ENCODE peak calls at places on chromosomes 7 and 10, in five cellular contexts. L, E, G, W and H are unnamed samples.

GRCh38 chr10:14562615-14563214 is 212.0 kb downstream of the FAM107B start:
- DNase-seq in L (no peak), E (no peak), G (no peak), W (no peak), H (no peak)

GRCh38 chr10:89389254-89389653 is 3.2 kb upstream of the IFIT1 start:
- DNase-seq in L (no peak), E (peak; percentile 69), G (no peak), W (no peak), H (no peak)

GRCh38 chr7:81887098-81887497 is 117.3 kb upstream of the HGF start:
- DNase-seq in L (no peak), E (peak; percentile 11), G (no peak), W (no peak), H (no peak)

GRCh38 chr10:100624298-100624697 is 88.6 kb downstream of the HIF1AN start:
- DNase-seq in L (no peak), E (no peak), G (no peak), W (no peak), H (no peak)

GRCh38 chr10:75049316-75050285 is 61.9 kb upstream of the SAMD8 start:
- DNase-seq in L (no peak), E (no peak), G (no peak), W (no peak), H (peak; percentile 43)

GRCh38 chr7:519429-519973 is at the start of gene PDGFA:
- DNase-seq in L (no peak), E (peak; percentile 58), G (no peak), W (no peak), H (no peak)

GRCh38 chr10:106795619-106796018 is 368.9 kb downstream of the SORCS1 start:
- DNase-seq in L (no peak), E (peak; percentile 7), G (no peak), W (peak; percentile 43), H (no peak)

GRCh38 chr7:93813514-93813913 is 77.0 kb downstream of the TFPI2 start:
- DNase-seq in L (no peak), E (no peak), G (no peak), W (no peak), H (no peak)

GRCh38 chr10:98748298-98748697 is 301.6 kb upstream of the HPS1 start:
- DNase-seq in L (no peak), E (peak; percentile 26), G (no peak), W (peak; percentile 47), H (no peak)

GRCh38 chr10:4315529-4315928 is 510.5 kb upstream of the AKR1E2 start:
- DNase-seq in L (peak; percentile 66), E (peak; percentile 85), G (no peak), W (no peak), H (peak; percentile 51)

GRCh38 chr7:34653787-34654186 is 4.2 kb upstream of the NPSR1 start:
- DNase-seq in L (no peak), E (no peak), G (no peak), W (no peak), H (no peak)

GRCh38 chr7:46165281-46165680 is 244.2 kb upstream of the IGFBP3 start:
- DNase-seq in L (no peak), E (no peak), G (no peak), W (no peak), H (no peak)

GRCh38 chr10:96170212-96170611 is 40.1 kb downstream of the ZNF518A start:
- DNase-seq in L (no peak), E (no peak), G (no peak), W (no peak), H (no peak)

GRCh38 chr7:70738486-70738885 is 393.5 kb upstream of the GALNT17 start:
- DNase-seq in L (no peak), E (no peak), G (no peak), W (no peak), H (no peak)
- TF ChIP-seq CTCF in L (no peak), E (no peak), G (no peak), W (no peak), H (no peak)

GRCh38 chr10:11934262-11934661 is 108.3 kb downstream of the UPF2 start:
- DNase-seq in L (no peak), E (peak; percentile 27), G (no peak), W (no peak), H (no peak)
- TF ChIP-seq CTCF in L (no peak), E (no peak), G (no peak), W (no peak), H (no peak)

DNA sequence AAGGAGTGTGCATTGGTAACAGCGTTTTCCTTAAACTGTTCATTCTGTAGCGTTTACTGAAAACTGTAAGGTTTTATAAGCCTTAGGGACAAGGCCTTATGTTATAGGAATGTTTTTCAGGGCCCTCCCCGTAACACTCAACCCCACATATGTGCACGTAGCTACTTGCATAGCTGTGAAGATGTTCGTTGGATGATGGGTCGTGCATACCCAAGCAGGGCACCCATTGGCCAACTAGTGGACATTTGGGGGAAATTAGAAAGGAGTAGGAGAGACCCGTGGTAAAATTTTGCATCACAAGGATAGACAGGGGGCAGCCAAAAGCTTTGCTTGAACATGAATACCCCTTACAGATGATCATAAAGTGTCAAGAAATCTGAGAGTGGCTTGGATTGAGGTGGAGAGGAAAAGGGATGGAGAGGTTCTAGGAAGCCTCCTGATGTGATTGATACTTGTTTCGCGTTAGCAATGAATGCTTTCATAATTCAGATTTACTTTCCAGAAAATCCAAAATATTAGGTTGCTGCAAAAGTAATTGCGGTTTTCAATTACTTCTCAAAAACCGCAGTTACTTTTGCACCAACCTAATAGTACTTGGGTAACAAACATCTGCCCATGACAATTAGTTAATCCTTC is 878 bp downstream of the SEC61A2 start:
- DNase-seq in L (peak; percentile 5), E (peak; percentile 81), G (no peak), W (peak; percentile 36), H (peak; percentile 30)
- TF ChIP-seq CTCF in L (peak; percentile 39), E (peak; percentile 63), G (peak; percentile 72), W (no peak), H (peak; percentile 42)

DNA sequence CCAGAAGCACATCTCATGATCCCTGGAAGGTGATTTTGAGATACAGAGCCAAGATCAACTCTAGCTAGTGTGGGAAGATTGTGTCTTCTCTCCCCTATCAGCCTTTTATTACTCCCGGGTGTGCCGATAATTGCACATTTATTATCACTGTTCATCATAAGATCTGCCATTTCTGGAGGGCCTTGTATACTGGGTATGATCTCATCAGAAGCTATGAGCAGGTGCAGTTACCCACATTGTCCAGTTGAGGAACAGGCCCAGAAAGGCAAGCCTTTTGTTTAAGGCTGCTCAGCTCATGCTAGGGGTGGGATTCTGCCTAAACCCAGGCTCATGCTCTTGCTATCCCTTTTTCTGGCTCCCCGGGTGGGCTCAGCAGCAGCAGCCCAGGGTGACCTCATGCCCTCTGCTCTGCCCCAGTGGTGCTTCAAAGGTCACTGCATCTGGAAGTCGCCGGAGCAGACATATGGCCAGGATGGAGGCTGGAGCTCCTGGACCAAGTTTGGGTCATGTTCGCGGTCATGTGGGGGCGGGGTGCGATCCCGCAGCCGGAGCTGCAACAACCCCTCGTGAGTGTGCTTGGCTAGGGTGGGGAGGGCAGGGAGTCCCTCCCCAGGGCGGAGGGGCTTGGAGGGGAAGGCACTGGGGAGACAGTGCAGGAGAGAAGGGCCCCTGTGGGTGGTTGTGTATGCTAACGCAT is 46.6 kb downstream of the TBATA start:
- DNase-seq in L (no peak), E (no peak), G (no peak), W (no peak), H (no peak)
- TF ChIP-seq CTCF in L (no peak), E (peak; percentile 16), G (peak; percentile 19), W (peak; percentile 14), H (no peak)

DNA sequence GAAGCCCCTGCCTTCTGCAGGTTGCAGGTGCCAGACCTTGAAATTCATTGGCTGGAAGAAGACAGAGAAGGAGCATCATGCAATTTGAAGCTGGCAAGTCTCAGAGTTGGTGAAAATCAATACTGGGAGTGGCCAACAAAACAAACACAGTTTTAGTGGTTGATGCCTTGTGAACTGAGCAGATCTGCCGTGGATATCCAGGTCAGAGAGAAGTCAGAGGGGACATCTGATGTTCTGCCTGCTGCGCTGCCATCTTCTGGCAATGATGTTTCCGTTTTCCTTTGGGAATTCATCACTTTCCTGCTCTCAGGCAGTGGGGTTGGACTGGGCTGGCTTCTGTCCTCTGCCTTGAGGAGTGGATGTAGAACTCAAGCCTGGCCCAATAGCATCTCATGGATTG is 132.0 kb downstream of the RPS24 start:
- DNase-seq in L (no peak), E (no peak), G (no peak), W (peak; percentile 29), H (no peak)
- TF ChIP-seq CTCF in L (no peak), E (no peak), G (peak; percentile 23), W (no peak), H (no peak)

DNA sequence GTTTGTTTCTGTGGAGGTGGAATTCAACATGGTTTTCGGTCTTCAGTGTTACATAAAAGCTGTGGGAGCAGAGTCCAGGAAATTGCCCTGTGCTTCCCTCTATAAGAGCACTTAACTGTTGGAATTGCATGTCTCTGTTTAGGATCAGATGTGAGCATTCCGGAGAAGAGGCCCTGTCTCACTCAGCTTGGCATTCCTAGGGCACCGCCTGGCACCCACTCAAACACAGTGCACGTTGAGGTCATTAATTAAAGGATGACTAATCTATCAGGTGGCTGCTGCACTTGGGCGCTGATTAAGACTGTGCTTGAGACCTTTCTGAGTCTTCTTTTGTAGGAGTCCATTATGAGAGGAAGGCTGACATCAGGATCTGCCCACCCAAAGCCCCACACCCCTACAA is 82.8 kb upstream of the VIPR2 start:
- DNase-seq in L (no peak), E (no peak), G (no peak), W (no peak), H (no peak)
- TF ChIP-seq CTCF in L (no peak), E (no peak), G (no peak), W (no peak), H (no peak)

GRCh38 chr10:80670774-80671173 is 133.1 kb downstream of the SH2D4B start:
- DNase-seq in L (no peak), E (no peak), G (no peak), W (no peak), H (no peak)

GRCh38 chr10:80669485-80669884 is 131.8 kb downstream of the SH2D4B start:
- DNase-seq in L (no peak), E (no peak), G (no peak), W (no peak), H (no peak)

GRCh38 chr10:80674809-80675208 is 137.1 kb downstream of the SH2D4B start:
- DNase-seq in L (no peak), E (no peak), G (no peak), W (no peak), H (no peak)

DNA sequence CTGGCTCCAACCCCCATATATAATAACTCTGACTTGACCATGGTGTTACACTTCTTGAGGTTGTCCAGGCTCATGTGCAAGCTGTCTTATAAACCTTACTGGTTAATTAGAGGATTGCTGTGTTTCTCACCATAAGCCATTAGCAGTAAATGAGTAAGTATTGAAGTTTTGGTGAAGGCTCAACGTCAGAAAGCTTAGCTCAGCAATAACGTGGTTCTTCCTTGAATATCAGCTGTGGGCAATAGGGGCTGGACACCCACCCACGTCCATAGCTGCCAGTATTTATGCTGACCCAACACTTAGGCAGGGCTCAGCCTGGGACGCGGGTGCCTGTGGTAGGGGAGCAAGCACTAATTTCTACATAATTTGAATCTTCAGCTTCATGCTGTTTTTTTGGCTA is 134.1 kb downstream of the SH2D4B start:
- DNase-seq in L (no peak), E (no peak), G (no peak), W (no peak), H (no peak)
- TF ChIP-seq CTCF in L (no peak), E (no peak), G (no peak), W (no peak), H (no peak)